ENCODE peak calls at places on chromosomes 13 and 19, in six cellular contexts. O is fibroblast of the aortic adventitia, P is B cell, E is prostate gland, Z is ascending aorta, X is OCI-LY7. Q is an unnamed sample.

GRCh38 chr13:61146158-61146557 is 269.5 kb downstream of the PCDH20 start:
- DNase-seq in E (no peak), P (no peak), X (no peak), O (no peak), Z (no peak), Q (no peak)

GRCh38 chr19:3176715-3177501 is 1.7 kb upstream of the S1PR4 start:
- DNase-seq in Z (no peak), X (no peak), P (peak), E (no peak), O (peak), Q (peak)

GRCh38 chr13:50156140-50156539 is 140.9 kb downstream of the KCNRG start:
- DNase-seq in O (peak), E (no peak), X (no peak), Z (no peak), P (no peak), Q (no peak)

GRCh38 chr13:97254809-97255208 is 32.7 kb downstream of the MBNL2 start:
- DNase-seq in X (no peak), E (no peak), Z (no peak), O (peak), P (no peak), Q (no peak)

GRCh38 chr19:5113101-5113557 is 144.2 kb downstream of the KDM4B start:
- DNase-seq in O (peak), E (no peak), X (no peak), Z (no peak), P (no peak), Q (no peak)

GRCh38 chr19:49593233-49594113 is 2.5 kb downstream of the PRR12 start:
- DNase-seq in O (peak), Z (peak), P (peak), X (peak), E (peak), Q (peak)

GRCh38 chr19:27679905-27680304 is 1533.0 kb downstream of the UQCRFS1 start:
- DNase-seq in E (no peak), P (no peak), Z (no peak), X (no peak), O (no peak), Q (no peak)

GRCh38 chr19:13526552-13526951 is 20.3 kb upstream of the CACNA1A start:
- DNase-seq in X (peak), E (no peak), O (peak), P (no peak), Z (no peak), Q (no peak)

GRCh38 chr19:18029617-18030338 is 21.8 kb downstream of the ARRDC2 start:
- DNase-seq in X (no peak), P (no peak), E (no peak), O (no peak), Z (no peak), Q (no peak)

GRCh38 chr19:30344446-30345425 is 27.4 kb upstream of the ZNF536 start:
- DNase-seq in E (no peak), P (no peak), Z (no peak), O (no peak), X (no peak), Q (no peak)

GRCh38 chr19:30689474-30689873 is 317.3 kb downstream of the ZNF536 start:
- DNase-seq in E (no peak), O (no peak), X (no peak), Z (no peak), P (no peak), Q (no peak)

GRCh38 chr19:10762656-10763055 is 44.8 kb downstream of the DNM2 start:
- DNase-seq in P (no peak), E (no peak), Z (no peak), O (no peak), X (no peak), Q (no peak)

GRCh38 chr19:9945319-9945966 is 9.1 kb upstream of the OLFM2 start:
- DNase-seq in Z (peak), P (no peak), O (peak), X (no peak), E (peak), Q (peak)

GRCh38 chr19:53158119-53158656 is 665 bp downstream of the ZNF347 start:
- DNase-seq in X (peak), O (peak), E (peak), Z (no peak), P (peak), Q (no peak)

GRCh38 chr19:16449330-16449961 is 22.3 kb downstream of the EPS15L1 start:
- DNase-seq in O (no peak), Z (no peak), P (peak), X (peak), E (no peak), Q (no peak)

GRCh38 chr13:45700971-45701900 is 884 bp upstream of the CBY2 start:
- DNase-seq in P (no peak), O (peak), X (no peak), Z (no peak), E (no peak), Q (no peak)

GRCh38 chr19:31943305-31943704 is 402.1 kb upstream of the ZNF507 start:
- DNase-seq in Z (no peak), O (no peak), E (peak), X (no peak), P (no peak), Q (no peak)

GRCh38 chr13:73138967-73139491 is 80.2 kb downstream of the KLF5 start:
- DNase-seq in E (no peak), X (no peak), P (no peak), O (no peak), Z (no peak), Q (no peak)

GRCh38 chr19:50008532-50008931 is 16.6 kb downstream of the VRK3 start:
- DNase-seq in X (no peak), P (no peak), Z (no peak), E (no peak), O (no peak), Q (no peak)

GRCh38 chr13:110921695-110922094 is 6.8 kb upstream of the ANKRD10 start:
- DNase-seq in O (no peak), X (no peak), E (no peak), P (no peak), Z (no peak), Q (no peak)

GRCh38 chr19:19119325-19120237 is 18.7 kb downstream of the TMEM161A start:
- DNase-seq in E (no peak), O (no peak), P (no peak), Z (no peak), X (no peak), Q (no peak)

GRCh38 chr19:2003901-2004300 is 11.6 kb downstream of the BTBD2 start:
- DNase-seq in P (no peak), Z (no peak), O (no peak), X (no peak), E (no peak), Q (no peak)
- TF ChIP-seq CTCF in P (no peak), Z (no peak), O (no peak), X (no peak), E (no peak), Q (no peak)

DNA sequence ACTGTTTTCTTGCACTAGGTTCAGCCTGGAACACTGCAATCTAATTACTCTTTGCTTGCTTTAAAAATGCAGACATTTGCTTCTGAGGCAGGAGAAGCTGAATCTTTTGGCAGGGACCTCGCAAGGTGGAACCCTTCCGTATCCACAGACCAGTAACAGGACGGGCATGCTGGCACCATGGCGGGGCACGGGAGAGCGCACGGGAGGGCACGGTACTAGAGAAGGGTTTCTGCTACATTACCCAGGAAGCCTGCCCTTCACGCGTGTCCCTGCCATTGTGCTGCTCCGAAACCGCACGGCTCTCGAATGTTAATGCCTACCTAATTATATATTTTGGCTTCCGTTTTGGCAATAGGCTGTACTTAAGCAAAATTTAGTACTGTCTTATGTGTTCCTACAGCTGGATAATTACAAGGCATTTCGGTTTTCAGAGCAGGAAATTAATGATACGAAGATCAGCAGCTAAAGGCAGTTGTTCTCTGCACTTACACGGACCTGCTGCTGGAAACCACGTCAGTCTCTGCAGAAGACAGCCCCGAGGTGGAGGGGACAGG is 430.4 kb downstream of the IRS2 start:
- DNase-seq in P (no peak), E (no peak), Z (no peak), X (no peak), O (no peak), Q (no peak)
- TF ChIP-seq CTCF in P (no peak), E (no peak), Z (no peak), X (no peak), O (no peak), Q (no peak)

GRCh38 chr13:33262997-33263396 is 22.6 kb downstream of the STARD13 start:
- DNase-seq in P (peak), Z (no peak), O (no peak), E (no peak), X (peak), Q (no peak)
- TF ChIP-seq CTCF in P (no peak), Z (no peak), O (no peak), E (no peak), X (peak), Q (peak)

GRCh38 chr13:104648291-104648690 is 1582.1 kb upstream of the SLC10A2 start:
- DNase-seq in E (no peak), P (no peak), Z (no peak), X (no peak), O (no peak), Q (no peak)
- TF ChIP-seq CTCF in E (no peak), P (no peak), Z (no peak), X (no peak), O (no peak), Q (no peak)

Q was measured in chondrocyte.